ENCODE peak calls at places on chromosomes 4 and X, in nine cellular contexts. K is heart left ventricle; Y is activated CD4-positive, alpha-beta T cell treated with anti-CD3 and anti-CD28 coated beads, Interleukin-2, amount 10 ng/mL, durations not matched to agents 7 days and 5 days; V is AG10803; A is right atrium auricular region; J is fibroblast of the aortic adventitia; R is activated CD8-positive, alpha-beta T cell treated with anti-CD3 and anti-CD28 coated beads, Interleukin-2, amount 10 ng/mL, durations not matched to agents 7 days and 5 days; Q is hypothalamus; S is breast epithelium. I is an unnamed sample.

GRCh38 chr4:16267639-16268038 is 41.4 kb upstream of the TAPT1 start:
- DNase-seq in Y (no peak), J (no peak), Q (no peak), S (no peak), A (no peak), K (no peak), V (no peak), R (no peak), I (no peak)

GRCh38 chr4:73010789-73011628 is 58.5 kb downstream of the COX18 start:
- DNase-seq in Q (no peak), A (no peak), Y (no peak), K (no peak), R (no peak), V (no peak), S (no peak), J (no peak), I (no peak)

GRCh38 chr4:41281038-41281634 is 24.4 kb downstream of the UCHL1 start:
- DNase-seq in Y (peak; percentile 58), J (peak; percentile 85), S (peak; percentile 25), R (peak; percentile 56), A (no peak), K (no peak), V (peak; percentile 72), Q (no peak), I (no peak)

GRCh38 chrX:131728295-131729145 is 184.6 kb downstream of the OR13H1 start:
- DNase-seq in V (no peak), Y (no peak), S (peak; percentile 80), R (no peak), K (peak; percentile 73), J (peak; percentile 96), Q (peak; percentile 14), A (peak; percentile 79), I (no peak)

GRCh38 chrX:873016-873415 is 242.4 kb downstream of the SHOX start:
- DNase-seq in R (no peak), S (no peak), Q (no peak), A (no peak), Y (no peak), J (no peak), K (no peak), V (no peak), I (no peak)

GRCh38 chrX:2552621-2553297 is 52.0 kb upstream of the DHRSX start:
- DNase-seq in A (no peak), Y (no peak), Q (no peak), V (peak; percentile 98), K (no peak), S (no peak), J (peak; percentile 48), R (no peak), I (no peak)

GRCh38 chr4:7005571-7005970 is 37.6 kb upstream of the TADA2B start:
- DNase-seq in Q (no peak), A (no peak), J (no peak), S (no peak), Y (no peak), K (no peak), R (no peak), V (no peak), I (no peak)

GRCh38 chr4:146224331-146224966 is 10.1 kb downstream of the REELD1 start:
- DNase-seq in R (no peak), J (peak; percentile 46), V (no peak), Y (no peak), A (no peak), K (no peak), Q (no peak), S (no peak), I (no peak)

GRCh38 chr4:184514121-184514988 is 40.0 kb upstream of the IRF2 start:
- DNase-seq in A (peak; percentile 76), Q (no peak), K (peak; percentile 64), Y (peak; percentile 40), J (peak; percentile 80), V (peak; percentile 88), S (no peak), R (peak; percentile 57), I (no peak)

GRCh38 chrX:101619336-101619735 is 1.5 kb upstream of the ARMCX6 start:
- DNase-seq in V (no peak), R (no peak), A (no peak), S (no peak), J (no peak), K (peak; percentile 35), Q (no peak), Y (no peak), I (no peak)

GRCh38 chrX:8272846-8273245 is 101.8 kb upstream of the VCX2 start:
- DNase-seq in S (no peak), R (no peak), A (no peak), K (no peak), J (no peak), V (no peak), Q (no peak), Y (no peak), I (no peak)

GRCh38 chr4:14985161-14985560 is 17.1 kb upstream of the CPEB2 start:
- DNase-seq in J (no peak), R (no peak), A (no peak), Y (no peak), Q (no peak), K (no peak), S (no peak), V (no peak), I (no peak)

GRCh38 chr4:109164011-109164410 is 138.4 kb downstream of the COL25A1 start:
- DNase-seq in S (no peak), A (no peak), Q (no peak), J (peak; percentile 16), V (peak; percentile 49), K (no peak), R (no peak), Y (no peak), I (no peak)

GRCh38 chr4:146675171-146675570 is 36.5 kb downstream of the POU4F2 start:
- DNase-seq in A (no peak), R (no peak), J (no peak), S (no peak), Y (no peak), Q (no peak), V (no peak), K (no peak), I (no peak)

GRCh38 chr4:184937745-184938144 is 80.5 kb upstream of the HELT start:
- DNase-seq in A (no peak), V (no peak), Y (no peak), S (no peak), K (no peak), Q (no peak), R (no peak), J (no peak), I (no peak)

GRCh38 chrX:16335181-16335580 is 167.9 kb downstream of the MAGEB17 start:
- DNase-seq in V (no peak), S (no peak), R (no peak), J (no peak), K (no peak), Q (no peak), A (no peak), Y (no peak), I (no peak)

GRCh38 chr4:8262637-8263322 is 6.8 kb upstream of the HTRA3 start:
- DNase-seq in Q (no peak), S (no peak), R (no peak), K (no peak), J (no peak), V (no peak), A (no peak), Y (no peak), I (no peak)

GRCh38 chr4:8353912-8354453 is 84.4 kb downstream of the HTRA3 start:
- DNase-seq in Y (no peak), R (no peak), A (no peak), K (no peak), S (no peak), J (no peak), Q (no peak), V (peak; percentile 50), I (no peak)

GRCh38 chr4:145041378-145041777 is 56.6 kb downstream of the ANAPC10 start:
- DNase-seq in R (no peak), S (no peak), K (no peak), Q (no peak), J (no peak), A (no peak), Y (no peak), V (no peak), I (no peak)

GRCh38 chr4:61408861-61409260 is 208.7 kb downstream of the ADGRL3 start:
- DNase-seq in S (no peak), K (no peak), J (no peak), V (no peak), Q (no peak), Y (no peak), R (no peak), A (no peak), I (no peak)

GRCh38 chr4:91228659-91229058 is 1075.1 kb upstream of the GRID2 start:
- DNase-seq in Q (no peak), S (no peak), J (no peak), V (no peak), Y (no peak), R (no peak), K (no peak), A (no peak), I (no peak)

GRCh38 chr4:121697626-121698025 is 846 bp upstream of the ANXA5 start:
- DNase-seq in K (no peak), Q (no peak), A (no peak), Y (no peak), S (no peak), R (peak; percentile 34), V (no peak), J (no peak), I (no peak)

GRCh38 chr4:184719407-184719806 is 14.5 kb downstream of the CENPU start:
- DNase-seq in S (no peak), V (no peak), K (no peak), J (no peak), R (no peak), A (no peak), Y (no peak), Q (no peak), I (no peak)

GRCh38 chr4:38322709-38323108 is 341.3 kb upstream of the KLF3 start:
- DNase-seq in J (peak; percentile 90), V (peak; percentile 80), K (peak; percentile 73), S (no peak), Y (no peak), Q (no peak), R (no peak), A (no peak), I (no peak)

GRCh38 chr4:15989431-15989830 is 26.5 kb upstream of the FGFBP2 start:
- DNase-seq in Q (no peak), A (no peak), R (no peak), Y (no peak), V (no peak), K (no peak), J (no peak), S (no peak), I (no peak)

GRCh38 chrX:39688219-39688575 is 409.6 kb downstream of the BCOR start:
- DNase-seq in K (no peak), R (no peak), S (no peak), Y (no peak), V (no peak), J (no peak), Q (no peak), A (no peak), I (no peak)

GRCh38 chr4:153181293-153182080 is 22.8 kb upstream of the TRIM2 start:
- DNase-seq in Q (no peak), J (no peak), S (no peak), R (no peak), Y (no peak), K (no peak), V (peak; percentile 25), A (no peak), I (no peak)

GRCh38 chrX:21865436-21865835 is 9.6 kb downstream of the YY2 start:
- DNase-seq in Y (no peak), A (no peak), S (no peak), R (no peak), V (peak; percentile 32), J (peak; percentile 15), K (no peak), Q (no peak), I (no peak)

GRCh38 chr4:53510981-53511380 is 80.3 kb downstream of the LNX1 start:
- DNase-seq in S (no peak), K (no peak), Y (no peak), J (peak; percentile 43), A (no peak), R (no peak), Q (no peak), V (peak; percentile 57), I (no peak)